ENCODE peak calls at places on chromosomes 7 and 10, in four cellular contexts. C is pulmonary artery endothelial cell, X is amniotic epithelial cell, Z is AG08395. F is an unnamed sample.

GRCh38 chr7:155996718-155997059 is 184.4 kb upstream of the SHH start:
- DNase-seq in C (no peak), X (no peak), Z (no peak), F (no peak)

GRCh38 chr10:24344279-24344678 is 135.3 kb downstream of the KIAA1217 start:
- DNase-seq in C (no peak), X (peak), Z (peak), F (peak)

GRCh38 chr10:123784636-123785035 is 107.0 kb downstream of the CPXM2 start:
- DNase-seq in C (no peak), X (no peak), Z (no peak), F (no peak)

GRCh38 chr7:94647295-94647694 is 8.6 kb downstream of the SGCE start:
- DNase-seq in C (no peak), X (no peak), Z (no peak), F (no peak)

GRCh38 chr10:74891048-74891447 is 64.6 kb downstream of the KAT6B start:
- DNase-seq in C (no peak), X (no peak), Z (no peak), F (no peak)

GRCh38 chr7:42621543-42622219 is 290.2 kb downstream of the C7orf25 start:
- DNase-seq in C (no peak), X (no peak), Z (no peak), F (no peak)

GRCh38 chr10:89916481-89916880 is 215.1 kb downstream of the KIF20B start:
- DNase-seq in C (no peak), X (peak), Z (no peak), F (no peak)

GRCh38 chr7:55086413-55087201 is 67.8 kb downstream of the EGFR start:
- DNase-seq in C (no peak), X (peak), Z (peak), F (peak)

GRCh38 chr10:79168231-79168630 is 99.5 kb downstream of the ZMIZ1 start:
- DNase-seq in C (no peak), X (no peak), Z (no peak), F (no peak)

GRCh38 chr10:88979153-88979562 is 11.4 kb upstream of the FAS start:
- DNase-seq in C (no peak), X (peak), Z (peak), F (peak)

GRCh38 chr10:126663328-126663727 is 7.2 kb downstream of the C10orf90 start:
- DNase-seq in C (no peak), X (no peak), Z (peak), F (peak)

GRCh38 chr7:11231190-11231589 is 257.5 kb downstream of the PHF14 start:
- DNase-seq in C (no peak), X (no peak), Z (no peak), F (no peak)

GRCh38 chr7:130392456-130392860 is 12.2 kb downstream of the CPA1 start:
- DNase-seq in C (no peak), X (peak), Z (peak), F (peak)

GRCh38 chr7:21719846-21720245 is 177.0 kb downstream of the DNAH11 start:
- DNase-seq in C (no peak), X (no peak), Z (no peak), F (no peak)

GRCh38 chr7:75762350-75762917 is 9.6 kb downstream of the CCL26 start:
- DNase-seq in C (peak), X (peak), Z (peak), F (peak)

GRCh38 chr10:11670311-11670825 is 58.9 kb upstream of the USP6NL start:
- DNase-seq in C (no peak), X (no peak), Z (no peak), F (no peak)

GRCh38 chr10:52751337-52751736 is 21.2 kb downstream of the MBL2 start:
- DNase-seq in C (no peak), X (no peak), Z (no peak), F (no peak)

GRCh38 chr7:107998150-107998549 is 4.8 kb downstream of the LAMB1 start:
- DNase-seq in C (no peak), X (peak), Z (no peak), F (no peak)

GRCh38 chr7:158062661-158063060 is 525.0 kb downstream of the PTPRN2 start:
- DNase-seq in C (no peak), X (no peak), Z (no peak), F (no peak)

GRCh38 chr7:98569606-98570337 is 47.3 kb upstream of the NPTX2 start:
- DNase-seq in C (no peak), X (no peak), Z (peak), F (no peak)

GRCh38 chr10:62305813-62306212 is 37.2 kb upstream of the RTKN2 start:
- DNase-seq in C (no peak), X (no peak), Z (no peak), F (no peak)

GRCh38 chr7:100465702-100466311 is 1.7 kb upstream of the SPACDR start:
- DNase-seq in C (no peak), X (peak), Z (peak), F (peak)

GRCh38 chr10:32131388-32131787 is 75.2 kb upstream of the KIF5B start:
- DNase-seq in C (no peak), X (no peak), Z (no peak), F (no peak)

GRCh38 chr7:143519411-143520131 is 41.9 kb downstream of the TAS2R41 start:
- DNase-seq in C (no peak), X (peak), Z (no peak), F (no peak)

GRCh38 chr7:140223515-140224221 is 46.9 kb upstream of the KDM7A start:
- DNase-seq in C (no peak), X (no peak), Z (no peak), F (no peak)

GRCh38 chr10:22475857-22476600 is 130.7 kb downstream of the SPAG6 start:
- DNase-seq in C (no peak), X (no peak), Z (no peak), F (peak)

GRCh38 chr7:14374336-14374735 is 384.9 kb upstream of the ETV1 start:
- DNase-seq in C (no peak), X (no peak), Z (no peak), F (no peak)

GRCh38 chr10:90326498-90327267 is 531.2 kb downstream of the HTR7 start:
- DNase-seq in C (no peak), X (peak), Z (no peak), F (no peak)

GRCh38 chr10:78539247-78539766 is 505.6 kb downstream of the RPS24 start:
- DNase-seq in C (no peak), X (no peak), Z (no peak), F (no peak)

GRCh38 chr7:152949198-152949597 is 189.6 kb downstream of the ACTR3B start:
- DNase-seq in C (no peak), X (no peak), Z (no peak), F (no peak)

GRCh38 chr10:124632064-124632531 is 112.1 kb downstream of the FAM53B start:
- DNase-seq in C (no peak), X (peak), Z (no peak), F (no peak)

GRCh38 chr7:30348083-30348560 is 63.7 kb downstream of the ZNRF2 start:
- DNase-seq in C (peak), X (peak), Z (peak), F (peak)

GRCh38 chr10:101588879-101589278 is 758 bp downstream of the DPCD start:
- DNase-seq in C (no peak), X (peak), Z (peak), F (peak)

GRCh38 chr10:125510998-125511397 is 172.0 kb downstream of the TEX36 start:
- DNase-seq in C (no peak), X (no peak), Z (no peak), F (no peak)

GRCh38 chr7:48887500-48887899 is 36.8 kb upstream of the CDC14C start:
- DNase-seq in C (no peak), X (no peak), Z (no peak), F (peak)